ENCODE peak calls at places on chromosomes 12 and 14, in four cellular contexts. Q, V, L and O are unnamed samples.

GRCh38 chr12:114684098-114684869 is at the start of gene TBX3:
- DNase-seq in L (peak; percentile 97), Q (no peak), V (peak; percentile 91), O (peak; percentile 96)

GRCh38 chr12:119363037-119363436 is 28.5 kb downstream of the CCDC60 start:
- DNase-seq in L (no peak), V (no peak), Q (no peak), O (no peak)

GRCh38 chr12:83841620-83842019 is 1071.0 kb downstream of the SLC6A15 start:
- DNase-seq in V (no peak), L (no peak), Q (no peak), O (no peak)

GRCh38 chr12:2622460-2622859 is 172.3 kb upstream of the FKBP4 start:
- DNase-seq in Q (no peak), V (no peak), L (no peak), O (no peak)

GRCh38 chr14:68458840-68459469 is 333.9 kb downstream of the ZFP36L1 start:
- DNase-seq in V (no peak), L (peak; percentile 96), Q (no peak), O (peak; percentile 60)

GRCh38 chr14:61321385-61322010 is at the start of gene PRKCH:
- DNase-seq in Q (peak; percentile 51), L (peak; percentile 65), V (peak; percentile 68), O (peak; percentile 82)

GRCh38 chr12:79690606-79691298 is at the start of gene PAWR:
- DNase-seq in Q (no peak), V (no peak), L (peak; percentile 59), O (peak; percentile 93)

GRCh38 chr12:58367041-58367440 is 425.7 kb downstream of the ATP23 start:
- DNase-seq in Q (no peak), V (no peak), L (no peak), O (no peak)

GRCh38 chr14:103743691-103744090 is 28.1 kb downstream of the ZFYVE21 start:
- DNase-seq in V (no peak), L (no peak), Q (no peak), O (no peak)

GRCh38 chr14:24184104-24184970 is 4.3 kb downstream of the IPO4 start:
- DNase-seq in Q (no peak), V (no peak), L (no peak), O (no peak)

GRCh38 chr12:1594045-1594294 is 411 bp downstream of the FBXL14 start:
- DNase-seq in L (peak; percentile 28), Q (peak; percentile 38), V (no peak), O (peak; percentile 75)

GRCh38 chr12:92485356-92486348 is 217.1 kb upstream of the PLEKHG7 start:
- DNase-seq in L (no peak), V (no peak), Q (no peak), O (no peak)

GRCh38 chr12:107468182-107468581 is 217.4 kb upstream of the PWP1 start:
- DNase-seq in V (no peak), L (no peak), Q (no peak), O (peak; percentile 27)

GRCh38 chr14:104977681-104978647 is at the start of gene AHNAK2:
- DNase-seq in V (peak; percentile 88), Q (peak; percentile 66), L (peak; percentile 60), O (peak; percentile 92)

GRCh38 chr12:2267624-2268477 is 215.1 kb downstream of the CACNA1C start:
- DNase-seq in L (no peak), Q (no peak), V (no peak), O (peak; percentile 47)

GRCh38 chr12:128798543-128799341 is 25.0 kb downstream of the SLC15A4 start:
- DNase-seq in L (no peak), V (no peak), Q (no peak), O (no peak)

GRCh38 chr14:96961895-96962294 is 164.7 kb downstream of the VRK1 start:
- DNase-seq in V (no peak), Q (no peak), L (no peak), O (no peak)

GRCh38 chr14:54207075-54207474 is 189.7 kb upstream of the CDKN3 start:
- DNase-seq in L (no peak), Q (no peak), V (no peak), O (no peak)

GRCh38 chr12:119229837-119230236 is 51.1 kb downstream of the HSPB8 start:
- DNase-seq in V (peak; percentile 70), Q (no peak), L (peak; percentile 84), O (peak; percentile 91)

GRCh38 chr12:116435984-116436383 is 123.2 kb upstream of the MAP1LC3B2 start:
- DNase-seq in V (no peak), Q (no peak), L (no peak), O (no peak)

GRCh38 chr12:116441292-116441691 is 117.9 kb upstream of the MAP1LC3B2 start:
- DNase-seq in Q (no peak), V (no peak), L (no peak), O (no peak)

GRCh38 chr12:116434155-116435065 is 124.8 kb upstream of the MAP1LC3B2 start:
- DNase-seq in L (peak; percentile 81), V (peak; percentile 32), Q (peak; percentile 24), O (peak; percentile 80)

GRCh38 chr12:116432321-116432750 is 126.8 kb upstream of the MAP1LC3B2 start:
- DNase-seq in Q (no peak), L (no peak), V (no peak), O (no peak)

DNA sequence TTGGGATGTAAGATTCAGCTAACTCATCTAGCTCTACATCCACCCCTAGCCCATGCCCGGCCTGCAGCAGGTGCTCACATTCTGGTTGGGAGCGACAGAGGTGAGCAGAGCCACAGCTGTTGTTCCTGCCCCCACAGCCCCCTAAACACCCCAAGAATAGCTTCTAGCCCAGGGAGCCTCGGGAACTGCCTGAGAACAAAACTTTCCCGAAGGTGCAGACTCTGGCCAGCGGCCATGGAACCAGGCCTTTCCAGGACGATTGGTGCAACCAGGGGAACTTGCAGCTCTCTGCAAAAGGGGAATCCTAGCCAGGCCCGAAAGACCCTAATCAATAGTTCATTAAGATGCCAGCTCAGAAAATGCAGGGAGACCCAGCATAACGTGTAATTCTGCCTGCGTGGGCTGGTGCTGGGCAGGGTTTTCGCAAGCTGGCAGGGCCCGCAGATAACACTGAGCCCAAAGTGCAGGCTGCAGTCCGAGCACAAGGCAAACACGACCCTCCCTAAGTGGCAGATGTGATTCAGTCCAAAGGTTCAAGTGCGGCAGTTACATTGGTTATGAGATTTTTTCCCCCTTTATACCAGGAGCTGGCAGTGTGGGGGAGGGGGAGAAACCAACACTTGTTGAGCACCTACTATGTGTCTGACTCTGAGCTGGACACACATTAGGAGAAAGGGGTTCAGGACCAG is 122.5 kb upstream of the MAP1LC3B2 start:
- DNase-seq in V (no peak), Q (no peak), L (no peak), O (no peak)
- TF ChIP-seq REST in V (no peak), Q (no peak), L (no peak), O (no peak)

GRCh38 chr12:55739025-55739378 is 3.9 kb upstream of the GDF11 start:
- DNase-seq in L (no peak), Q (no peak), V (no peak), O (no peak)
- H3K4me3 ChIP-seq in L (peak overlapping the region; percentile 45), Q (no peak overlapping the region), V (no peak overlapping the region), O (no peak overlapping the region)

DNA sequence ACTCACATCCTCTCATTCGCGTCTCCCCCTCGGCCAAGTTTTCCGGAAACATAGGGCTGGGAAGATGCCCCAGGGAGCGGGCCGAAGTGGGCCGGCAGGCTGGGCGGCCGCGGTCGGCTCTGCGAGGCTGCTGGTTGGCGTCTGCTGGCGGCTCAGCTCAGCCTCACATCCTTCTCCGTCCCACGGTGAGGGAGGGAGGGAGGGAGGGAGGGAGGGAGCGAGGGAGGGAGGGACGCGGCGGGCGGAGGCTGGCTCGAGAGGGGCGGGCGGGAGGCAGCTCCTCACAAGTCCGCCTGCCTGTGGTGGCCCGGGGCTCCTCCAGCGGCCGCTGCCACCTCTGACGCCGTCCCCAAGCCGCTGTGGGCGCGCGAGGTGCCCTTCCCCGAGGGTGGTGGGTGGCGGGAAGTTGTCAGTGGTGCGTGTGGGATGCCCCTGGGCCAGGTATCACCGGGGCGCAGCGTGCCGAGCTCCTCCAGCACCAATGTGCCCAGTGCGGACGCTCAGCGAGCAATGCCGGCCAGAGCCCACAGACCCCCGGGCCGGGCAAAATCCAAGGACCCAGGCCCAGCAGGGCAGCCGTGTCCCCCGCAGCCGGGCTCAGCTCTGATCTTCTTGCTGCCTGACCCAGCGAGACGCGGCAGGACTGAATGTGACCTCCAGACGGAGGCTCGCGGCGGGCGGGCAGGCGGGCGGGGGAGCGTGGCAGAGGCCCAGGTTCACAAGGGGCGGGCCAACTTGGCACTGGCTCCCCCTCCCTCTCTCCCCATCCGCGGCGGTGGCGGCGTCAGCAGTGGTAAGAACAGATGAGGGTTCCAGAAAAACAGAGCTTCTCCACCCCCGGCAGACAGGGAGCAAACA is 94.0 kb downstream of the RFLNA start:
- DNase-seq in L (peak; percentile 74), Q (no peak), V (no peak), O (peak; percentile 72)
- TF ChIP-seq REST in L (no peak), Q (no peak), V (no peak), O (no peak)

GRCh38 chr14:81633496-81633895 is 99.8 kb upstream of the SEL1L start:
- DNase-seq in Q (no peak), L (no peak), V (no peak), O (no peak)

GRCh38 chr14:81637639-81638038 is 104.0 kb upstream of the SEL1L start:
- DNase-seq in V (no peak), Q (no peak), L (no peak), O (no peak)

DNA sequence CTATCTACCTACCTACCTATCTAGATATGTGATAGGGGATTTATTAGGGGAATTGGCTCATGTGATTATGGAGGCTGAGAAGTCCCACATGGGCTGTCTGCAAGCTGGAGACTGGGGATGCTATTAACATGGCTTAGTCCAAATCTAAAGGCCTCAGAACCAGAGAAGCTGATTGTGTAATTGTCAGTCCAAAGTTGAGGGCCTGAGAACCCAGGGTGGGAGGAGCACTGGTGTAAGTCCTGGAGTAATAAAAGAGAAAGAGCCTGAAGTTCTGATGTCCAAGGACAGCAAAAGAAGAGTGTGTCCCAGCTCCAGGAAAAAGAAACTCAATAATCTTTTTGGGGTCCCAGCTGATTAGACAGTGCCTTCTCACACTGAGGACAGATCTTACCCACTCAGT is 98.5 kb upstream of the SEL1L start:
- DNase-seq in V (no peak), Q (no peak), L (no peak), O (no peak)
- H3K4me3 ChIP-seq in V (no peak overlapping the region), Q (no peak overlapping the region), L (no peak overlapping the region), O (no peak overlapping the region)

GRCh38 chr14:85529803-85530574 is at the start of gene FLRT2:
- DNase-seq in V (no peak), L (peak; percentile 33), Q (no peak), O (peak; percentile 72)
- TF ChIP-seq REST in V (no peak), L (no peak), Q (no peak), O (no peak)

GRCh38 chr12:101939856-101940265 is 62.5 kb downstream of the DRAM1 start:
- DNase-seq in L (peak; percentile 41), V (peak; percentile 67), Q (peak; percentile 35), O (peak; percentile 90)
- H3K4me3 ChIP-seq in L (no peak overlapping the region), V (no peak overlapping the region), Q (no peak overlapping the region), O (no peak overlapping the region)

GRCh38 chr12:80917651-80918050 is 20.1 kb downstream of the LIN7A start:
- DNase-seq in Q (no peak), V (no peak), L (no peak), O (no peak)
- TF ChIP-seq REST in Q (no peak), V (no peak), L (no peak), O (no peak)